ENCODE peak calls at places on chromosomes 16 and 17, in seven cellular contexts. A is stomach, F is mammary epithelial cell, Y is adrenal gland, E is ascending aorta, X is HCT116, D is IMR-90. K is an unnamed sample.

GRCh38 chr16:64534180-64534780 is 587.6 kb downstream of the CDH11 start:
- DNase-seq in Y (no peak), D (no peak), A (no peak), F (no peak), E (no peak), X (no peak), K (no peak)

GRCh38 chr16:88284101-88284500 is 98.7 kb upstream of the ZNF469 start:
- DNase-seq in Y (no peak), X (no peak), A (no peak), F (no peak), E (no peak), D (no peak), K (no peak)

GRCh38 chr17:61157246-61157887 is 242.3 kb upstream of the TBX2 start:
- DNase-seq in X (no peak), F (no peak), E (no peak), A (no peak), Y (peak; percentile 46), D (peak; percentile 71), K (no peak)

GRCh38 chr17:40461774-40462342 is 18.6 kb downstream of the IGFBP4 start:
- DNase-seq in X (no peak), Y (no peak), E (no peak), D (no peak), F (no peak), A (no peak), K (peak; percentile 69)

GRCh38 chr17:59521465-59522126 is 43.8 kb upstream of the DHX40 start:
- DNase-seq in X (peak; percentile 49), D (peak; percentile 59), A (peak; percentile 58), Y (peak; percentile 72), E (no peak), F (peak; percentile 56), K (peak; percentile 78)

GRCh38 chr17:28747046-28747691 is 3.4 kb downstream of the TRAF4 start:
- DNase-seq in X (no peak), E (no peak), Y (peak; percentile 53), F (peak; percentile 71), D (no peak), A (peak; percentile 91), K (no peak)

GRCh38 chr17:57995076-57995956 is 7.3 kb upstream of the VEZF1 start:
- DNase-seq in D (peak; percentile 81), E (peak; percentile 23), Y (peak; percentile 76), X (peak; percentile 80), F (peak; percentile 61), A (peak; percentile 66), K (peak; percentile 42)

GRCh38 chr17:59783221-59784016 is 76.0 kb downstream of the VMP1 start:
- DNase-seq in Y (no peak), D (peak; percentile 60), X (peak; percentile 80), F (peak; percentile 36), E (no peak), A (no peak), K (no peak)

GRCh38 chr17:4420692-4421131 is 13.0 kb upstream of the SPNS3 start:
- DNase-seq in F (peak; percentile 50), A (peak; percentile 69), D (peak; percentile 74), X (peak; percentile 71), Y (peak; percentile 66), E (no peak), K (no peak)

GRCh38 chr17:36608794-36609497 is 7.6 kb downstream of the MRM1 start:
- DNase-seq in D (peak; percentile 66), Y (peak; percentile 72), A (no peak), E (no peak), X (peak; percentile 31), F (peak; percentile 70), K (peak; percentile 66)

GRCh38 chr17:29613371-29613837 is 9.3 kb downstream of the CORO6 start:
- DNase-seq in A (peak; percentile 93), E (peak; percentile 66), F (no peak), Y (peak; percentile 96), X (no peak), D (peak; percentile 59), K (peak; percentile 96)

GRCh38 chr17:62933986-62934385 is 32.0 kb upstream of the TANC2 start:
- DNase-seq in D (no peak), X (no peak), A (no peak), Y (no peak), F (no peak), E (no peak), K (no peak)

GRCh38 chr16:15765880-15766279 is 90.9 kb downstream of the MYH11 start:
- DNase-seq in E (no peak), D (peak; percentile 39), F (peak; percentile 24), Y (peak; percentile 41), X (peak; percentile 55), A (no peak), K (no peak)

GRCh38 chr17:30274887-30275286 is 16.9 kb downstream of the BLMH start:
- DNase-seq in E (no peak), D (no peak), F (no peak), Y (no peak), X (no peak), A (no peak), K (no peak)

GRCh38 chr17:72208832-72209231 is 88.0 kb downstream of the SOX9 start:
- DNase-seq in X (no peak), A (no peak), D (no peak), F (no peak), Y (no peak), E (no peak), K (no peak)

DNA sequence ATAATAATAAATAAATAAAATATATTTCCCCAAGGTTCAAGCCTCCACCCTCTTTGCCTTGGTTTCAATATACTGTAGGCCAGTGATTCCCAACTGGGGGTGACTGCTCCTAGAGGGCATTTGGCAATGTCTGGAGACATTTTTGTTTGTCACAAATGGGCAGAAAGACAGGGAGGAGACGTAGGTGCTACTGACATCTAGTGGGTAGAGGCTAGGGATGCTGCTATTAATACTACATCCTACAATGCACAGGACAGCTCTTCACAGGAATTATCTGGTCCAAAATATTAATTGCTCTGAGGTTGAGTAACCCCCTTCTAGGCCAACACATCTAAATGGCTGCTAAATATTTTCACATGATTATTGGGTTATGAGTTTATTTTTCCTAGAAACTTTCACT is 12.8 kb upstream of the PRR14 start:
- DNase-seq in D (peak; percentile 51), Y (no peak), X (peak; percentile 62), E (no peak), A (no peak), F (peak; percentile 54), K (no peak)
- TF ChIP-seq CTCF in D (peak; percentile 63), Y (peak; percentile 20), X (peak; percentile 76), E (peak; percentile 16), A (no peak), F (peak; percentile 74), K (no peak)

DNA sequence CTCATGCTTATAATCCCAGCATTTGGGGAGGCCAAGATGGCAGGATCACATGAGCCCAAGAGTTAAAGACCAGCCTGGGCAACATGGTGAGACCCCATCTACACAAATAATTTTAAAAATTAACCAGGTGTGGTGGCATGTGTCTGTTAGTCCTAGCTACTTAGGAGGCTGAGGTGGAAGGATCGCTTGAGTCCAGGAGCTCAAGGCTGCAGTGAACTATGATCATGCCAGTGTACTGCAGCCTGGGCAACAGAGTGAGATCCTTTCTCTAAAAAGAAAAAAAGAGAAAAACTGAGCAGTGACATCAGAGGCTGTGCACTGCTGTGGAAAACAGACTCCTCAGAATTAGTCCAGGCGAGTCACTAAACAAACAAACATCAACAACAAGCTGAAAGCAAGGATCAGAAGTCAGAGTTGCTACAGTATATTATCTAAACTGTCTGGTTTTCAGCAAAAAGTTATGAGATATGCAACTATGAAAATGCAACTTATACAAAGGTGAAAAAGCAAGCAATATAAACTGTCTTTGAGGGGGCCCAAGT is 39.3 kb downstream of the CBFB start:
- DNase-seq in Y (no peak), D (peak; percentile 56), F (no peak), X (no peak), E (no peak), A (no peak), K (no peak)
- H3K36me3 ChIP-seq in Y (peaks cover 18% of the 10 kb centered on the region), D (peaks cover 14% of the 10 kb centered on the region), F (peaks cover 20% of the 10 kb centered on the region), X (peaks cover 20% of the 10 kb centered on the region), E (peaks cover 38% of the 10 kb centered on the region), A (peaks cover 30% of the 10 kb centered on the region), K (no peaks in the 10 kb centered on the region)

GRCh38 chr17:79821331-79822095 is 17.7 kb downstream of the CBX4 start:
- DNase-seq in Y (no peak), X (no peak), A (no peak), E (no peak), F (no peak), D (no peak), K (no peak)
- TF ChIP-seq CTCF in Y (no peak), X (no peak), A (no peak), E (no peak), F (no peak), D (no peak), K (no peak)

GRCh38 chr17:17226451-17227265 is 10.3 kb downstream of the FLCN start:
- DNase-seq in Y (no peak), D (no peak), E (no peak), A (no peak), X (no peak), F (no peak), K (no peak)

GRCh38 chr17:17229416-17230098 is 7.4 kb downstream of the FLCN start:
- DNase-seq in F (no peak), E (no peak), D (no peak), A (no peak), X (no peak), Y (no peak), K (no peak)

GRCh38 chr17:17225901-17226300 is 11.1 kb downstream of the FLCN start:
- DNase-seq in E (no peak), X (no peak), D (no peak), Y (no peak), F (no peak), A (no peak), K (no peak)

GRCh38 chr17:17228521-17229279 is 8.3 kb downstream of the FLCN start:
- DNase-seq in X (no peak), F (no peak), Y (peak; percentile 50), A (no peak), E (no peak), D (no peak), K (no peak)

DNA sequence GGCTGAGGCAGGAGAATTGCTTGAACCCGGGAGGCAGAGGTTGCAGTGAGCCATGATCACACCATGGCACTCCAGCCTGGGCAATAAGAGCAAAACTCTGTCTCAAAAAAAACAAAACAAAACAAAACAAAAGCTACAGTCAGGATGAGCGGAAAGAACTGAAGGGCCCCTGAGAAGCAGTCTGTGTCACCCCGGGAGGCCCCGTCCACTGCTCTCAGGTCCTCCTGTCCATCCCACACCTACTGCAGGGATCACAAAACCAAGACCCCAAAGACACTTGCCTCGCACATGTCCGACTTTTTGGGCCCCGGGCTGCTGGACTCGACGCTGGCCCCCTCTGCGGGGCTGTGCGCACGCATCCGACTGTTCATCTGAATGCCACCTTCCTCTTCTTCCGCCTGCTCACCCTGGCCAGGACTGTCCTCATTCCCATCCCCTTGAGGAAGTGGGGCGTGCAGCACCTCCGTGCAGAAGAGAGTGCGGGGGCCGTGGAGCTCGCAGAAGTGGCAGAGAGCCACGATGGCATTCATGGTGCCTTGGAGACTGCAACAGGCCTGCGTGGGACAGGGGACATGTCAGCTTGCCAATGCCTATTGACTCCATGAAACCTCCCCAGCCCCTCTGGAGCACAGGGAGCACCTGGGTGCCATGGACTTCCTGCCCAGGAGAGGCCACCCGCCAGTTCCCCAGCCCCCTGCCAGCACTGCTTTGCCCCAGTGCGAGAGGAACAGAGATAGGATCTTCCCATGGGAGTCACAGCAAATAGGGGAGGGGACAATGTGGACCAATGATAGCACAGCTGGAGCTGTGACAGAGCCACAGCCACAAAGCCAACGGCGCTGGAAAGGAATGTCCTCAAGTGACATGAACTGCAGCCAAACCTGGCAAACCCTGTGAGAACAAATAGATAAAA is 9.1 kb downstream of the FLCN start:
- DNase-seq in F (no peak), E (no peak), D (no peak), A (peak; percentile 67), X (no peak), Y (no peak), K (no peak)
- H3K36me3 ChIP-seq in F (peaks cover 37% of the 10 kb centered on the region), E (peaks cover 93% of the 10 kb centered on the region), D (peaks cover 85% of the 10 kb centered on the region), A (peaks cover 90% of the 10 kb centered on the region), X (peaks cover 35% of the 10 kb centered on the region), Y (peaks cover 96% of the 10 kb centered on the region), K (no peaks in the 10 kb centered on the region)